ENCODE peak calls at places on chromosomes 12 and 14, in six cellular contexts. Q, G, H, O, Z and W are unnamed samples.

GRCh38 chr12:131536337-131536736 is 174.6 kb upstream of the SFSWAP start:
- DNase-seq in O (no peak), Q (no peak), G (no peak), H (no peak), Z (no peak), W (no peak)

GRCh38 chr12:26786491-26787124 is 46.4 kb downstream of the ITPR2 start:
- DNase-seq in H (peak; percentile 92), O (no peak), G (no peak), Q (no peak), Z (peak; percentile 11), W (no peak)

GRCh38 chr12:51683763-51684357 is 92.8 kb downstream of the SCN8A start:
- DNase-seq in Z (peak; percentile 65), Q (no peak), O (no peak), H (no peak), G (no peak), W (peak; percentile 75)

GRCh38 chr12:52009081-52009751 is 2.5 kb downstream of the TAMALIN start:
- DNase-seq in Q (no peak), H (peak; percentile 92), Z (no peak), G (no peak), O (no peak), W (no peak)

GRCh38 chr12:44000309-44000952 is 164.6 kb downstream of the TMEM117 start:
- DNase-seq in Q (peak; percentile 55), G (peak; percentile 66), Z (peak; percentile 31), H (peak; percentile 58), O (no peak), W (peak; percentile 39)

GRCh38 chr12:117469883-117470483 is 108.6 kb upstream of the NOS1 start:
- DNase-seq in G (no peak), O (no peak), H (no peak), Z (no peak), Q (no peak), W (no peak)

GRCh38 chr12:11771356-11771755 is 121.9 kb downstream of the ETV6 start:
- DNase-seq in O (no peak), G (no peak), Z (peak; percentile 37), Q (no peak), H (no peak), W (peak; percentile 14)

GRCh38 chr14:24430682-24431568 is 1.2 kb downstream of the KHNYN start:
- DNase-seq in G (peak; percentile 64), Z (peak; percentile 59), O (no peak), Q (peak; percentile 63), H (peak; percentile 96), W (peak; percentile 61)

GRCh38 chr14:38254565-38255407 is 1.1 kb downstream of the CLEC14A start:
- DNase-seq in O (no peak), Z (no peak), G (no peak), Q (no peak), H (no peak), W (peak; percentile 36)

GRCh38 chr14:67485501-67486095 is 2.9 kb downstream of the TMEM229B start:
- DNase-seq in Z (no peak), Q (no peak), H (no peak), G (peak; percentile 36), O (no peak), W (peak; percentile 11)

GRCh38 chr12:106766393-106766826 is 8.1 kb upstream of the RIC8B start:
- DNase-seq in Z (no peak), H (peak; percentile 58), O (no peak), G (no peak), Q (no peak), W (peak; percentile 16)

GRCh38 chr12:109433618-109434017 is 43.5 kb downstream of the KCTD10 start:
- DNase-seq in H (no peak), Q (no peak), O (no peak), Z (no peak), G (no peak), W (no peak)

GRCh38 chr12:105840384-105840783 is 298.4 kb downstream of the NUAK1 start:
- DNase-seq in Q (no peak), Z (no peak), G (no peak), O (no peak), H (no peak), W (no peak)

GRCh38 chr12:76455582-76456345 is 103.8 kb downstream of the OSBPL8 start:
- DNase-seq in H (peak; percentile 62), Q (peak; percentile 60), Z (peak; percentile 95), O (peak; percentile 33), G (peak; percentile 79), W (peak; percentile 93)

GRCh38 chr12:101839324-101840283 is 8.8 kb upstream of the GNPTAB start:
- DNase-seq in O (no peak), H (no peak), G (peak; percentile 77), Z (peak; percentile 68), Q (peak; percentile 75), W (peak; percentile 41)

GRCh38 chr12:63978519-63978918 is 134.0 kb downstream of the SRGAP1 start:
- DNase-seq in O (no peak), Z (peak; percentile 88), G (no peak), Q (no peak), H (no peak), W (peak; percentile 75)

GRCh38 chr12:77746108-77746507 is 84.6 kb upstream of the NAV3 start:
- DNase-seq in H (no peak), Q (peak; percentile 90), Z (peak; percentile 38), O (peak; percentile 83), G (no peak), W (peak; percentile 50)

GRCh38 chr14:95667251-95667693 is 19.0 kb upstream of the TCL1B start:
- DNase-seq in G (no peak), Q (peak; percentile 94), H (no peak), O (no peak), Z (no peak), W (no peak)

GRCh38 chr14:93333631-93334095 is 827 bp upstream of the BTBD7 start:
- DNase-seq in G (no peak), Q (peak; percentile 8), H (no peak), Z (no peak), O (no peak), W (no peak)

GRCh38 chr12:111585619-111586135 is 13.4 kb downstream of the ATXN2 start:
- DNase-seq in O (no peak), H (no peak), Z (no peak), Q (no peak), G (no peak), W (no peak)

GRCh38 chr14:89365071-89365801 is 51.8 kb downstream of the FOXN3 start:
- DNase-seq in O (peak; percentile 81), Q (peak; percentile 82), G (no peak), Z (peak; percentile 59), H (no peak), W (peak; percentile 33)

GRCh38 chr12:126858586-126858985 is 1408.4 kb upstream of the TMEM132C start:
- DNase-seq in O (no peak), Q (no peak), G (no peak), H (no peak), Z (no peak), W (no peak)

GRCh38 chr12:66739266-66739665 is 60.4 kb upstream of the GRIP1 start:
- DNase-seq in O (no peak), H (no peak), G (no peak), Q (no peak), Z (no peak), W (no peak)

GRCh38 chr12:30985814-30986452 is 59.4 kb downstream of the TSPAN11 start:
- DNase-seq in G (peak; percentile 76), H (peak; percentile 99), Z (peak; percentile 40), Q (peak; percentile 66), O (no peak), W (peak; percentile 26)

GRCh38 chr12:63362166-63362565 is 211.2 kb upstream of the AVPR1A start:
- DNase-seq in O (no peak), Z (no peak), H (no peak), G (no peak), Q (no peak), W (no peak)

GRCh38 chr12:125186471-125187147 is 121.4 kb downstream of the AACS start:
- DNase-seq in Z (no peak), Q (peak; percentile 37), H (peak; percentile 93), O (no peak), G (no peak), W (peak; percentile 5)

GRCh38 chr14:20803221-20803620 is 577 bp upstream of the RNASE1 start:
- DNase-seq in Q (no peak), H (no peak), G (no peak), O (no peak), Z (no peak), W (no peak)
- TF ChIP-seq CTCF in Q (no peak), H (no peak), G (no peak), O (no peak), Z (no peak), W (no peak)

DNA sequence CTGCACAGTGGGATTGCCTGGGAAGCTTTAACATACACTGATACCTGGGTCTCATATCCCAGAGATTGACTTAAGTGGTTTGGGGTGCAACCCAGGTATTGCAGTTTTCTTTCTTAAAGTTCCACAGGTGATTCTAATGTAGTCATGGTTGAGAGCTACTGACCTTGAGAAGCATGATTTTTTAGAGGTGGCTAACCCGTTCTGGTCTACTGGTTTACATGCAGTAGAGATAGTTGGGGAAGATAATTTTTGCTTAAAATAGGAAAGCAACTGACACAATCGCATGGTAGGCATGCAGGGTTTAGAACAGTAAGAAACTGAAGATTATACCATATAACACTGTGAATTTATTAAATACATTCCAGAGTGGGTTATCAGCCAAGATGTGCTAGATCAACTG is 134.2 kb upstream of the DNM1L start:
- DNase-seq in G (no peak), O (no peak), H (no peak), Q (peak; percentile 53), Z (no peak), W (no peak)
- H4K20me1 ChIP-seq in G (peaks cover 36% of the 10 kb centered on the region), O (no peaks in the 10 kb centered on the region), H (no peaks in the 10 kb centered on the region), Q (no peaks in the 10 kb centered on the region), Z (peaks cover 77% of the 10 kb centered on the region), W (no peaks in the 10 kb centered on the region)

DNA sequence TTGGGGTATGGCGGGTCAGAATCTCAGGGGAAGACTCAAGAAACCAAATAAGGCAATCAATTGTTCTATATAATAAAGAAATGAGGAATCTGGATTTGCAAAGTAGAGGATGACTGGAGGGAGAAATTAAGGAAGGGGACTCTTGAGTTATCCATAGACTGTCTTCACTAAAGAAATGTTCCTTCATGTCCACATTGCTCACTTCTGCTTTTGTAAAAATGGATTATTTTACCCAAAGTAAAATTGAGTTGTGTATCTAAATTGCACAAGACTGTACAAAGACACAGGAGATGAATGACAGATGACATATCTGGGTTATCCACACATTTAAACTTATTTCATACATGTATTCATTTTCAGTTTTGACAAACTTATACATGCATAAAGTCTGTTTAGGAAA is 11.4 kb downstream of the ATP2B1 start:
- DNase-seq in G (no peak), H (no peak), O (no peak), Z (no peak), Q (no peak), W (no peak)
- TF ChIP-seq CTCF in G (no peak), H (no peak), O (no peak), Z (no peak), Q (no peak), W (no peak)

GRCh38 chr12:47785887-47786661 is 13.0 kb downstream of the SLC48A1 start:
- DNase-seq in G (no peak), Z (no peak), Q (no peak), H (no peak), O (no peak), W (no peak)
- H4K20me1 ChIP-seq in G (no peaks in the 10 kb centered on the region), Z (peaks cover 15% of the 10 kb centered on the region), Q (no peaks in the 10 kb centered on the region), H (peaks cover 27% of the 10 kb centered on the region), O (no peaks in the 10 kb centered on the region), W (no peaks in the 10 kb centered on the region)